ENCODE peak calls at places on chromosomes 13 and 19, in seven cellular contexts. One of them, this sample, is unnamed.
A peak's percentile ranks its signal among the peaks of the same experiment; 100 is the strongest.

GRCh38 chr19:53545271-53546065 is 7.5 kb downstream of the ZNF331 start:
- DNase-seq in K562: no peak
- DNase-seq in PC-3: peak; percentile 98
- DNase-seq in fibroblast of lung: peak; percentile 77
- DNase-seq in PC-9: peak; percentile 86
- DNase-seq in GM23338: peak; percentile 17
- DNase-seq in GM23248: peak; percentile 93
- DNase-seq in this sample: peak; percentile 86

GRCh38 chr13:51844862-51845573 is at the start of gene TMEM272:
- DNase-seq in GM23248: peak; percentile 55
- DNase-seq in K562: peak; percentile 85
- DNase-seq in PC-9: no peak
- DNase-seq in PC-3: peak; percentile 34
- DNase-seq in GM23338: peak; percentile 81
- DNase-seq in fibroblast of lung: peak; percentile 30
- DNase-seq in this sample: no peak

GRCh38 chr19:13110099-13110610 is 6.4 kb downstream of the TRMT1 start:
- DNase-seq in GM23338: no peak
- DNase-seq in K562: no peak
- DNase-seq in GM23248: no peak
- DNase-seq in fibroblast of lung: no peak
- DNase-seq in PC-3: no peak
- DNase-seq in PC-9: no peak
- DNase-seq in this sample: no peak

GRCh38 chr19:18119243-18120105 is 21.9 kb downstream of the MAST3 start:
- DNase-seq in K562: no peak
- DNase-seq in PC-9: no peak
- DNase-seq in PC-3: no peak
- DNase-seq in GM23248: no peak
- DNase-seq in fibroblast of lung: no peak
- DNase-seq in GM23338: peak; percentile 20
- DNase-seq in this sample: no peak

GRCh38 chr13:46751811-46752635 is 44.9 kb downstream of the ESD start:
- DNase-seq in GM23248: peak; percentile 65
- DNase-seq in GM23338: peak; percentile 13
- DNase-seq in PC-3: no peak
- DNase-seq in fibroblast of lung: no peak
- DNase-seq in K562: no peak
- DNase-seq in PC-9: no peak
- DNase-seq in this sample: peak; percentile 60

GRCh38 chr13:18954254-18954653 is 227.4 kb downstream of the TUBA3C start:
- DNase-seq in GM23248: no peak
- DNase-seq in PC-9: no peak
- DNase-seq in PC-3: no peak
- DNase-seq in fibroblast of lung: no peak
- DNase-seq in K562: no peak
- DNase-seq in GM23338: no peak
- DNase-seq in this sample: no peak

GRCh38 chr13:95496485-95496884 is 56.0 kb upstream of the CLDN10 start:
- DNase-seq in GM23248: no peak
- DNase-seq in GM23338: no peak
- DNase-seq in PC-9: no peak
- DNase-seq in PC-3: no peak
- DNase-seq in K562: no peak
- DNase-seq in fibroblast of lung: no peak
- DNase-seq in this sample: no peak

GRCh38 chr13:98557934-98558630 is 18.8 kb downstream of the STK24 start:
- DNase-seq in GM23248: peak; percentile 85
- DNase-seq in PC-9: no peak
- DNase-seq in PC-3: no peak
- DNase-seq in fibroblast of lung: no peak
- DNase-seq in GM23338: no peak
- DNase-seq in K562: no peak
- DNase-seq in this sample: peak; percentile 65

GRCh38 chr19:39943586-39943985 is 9.2 kb upstream of the FCGBP start:
- DNase-seq in PC-3: no peak
- DNase-seq in PC-9: no peak
- DNase-seq in K562: no peak
- DNase-seq in GM23248: no peak
- DNase-seq in GM23338: no peak
- DNase-seq in fibroblast of lung: no peak
- DNase-seq in this sample: no peak

GRCh38 chr19:45768644-45769053 is 403 bp downstream of the SIX5 start:
- DNase-seq in PC-3: no peak
- DNase-seq in fibroblast of lung: peak; percentile 55
- DNase-seq in K562: peak; percentile 38
- DNase-seq in GM23248: peak; percentile 81
- DNase-seq in PC-9: no peak
- DNase-seq in GM23338: peak; percentile 51
- DNase-seq in this sample: no peak

GRCh38 chr13:108060111-108060510 is 155.2 kb downstream of the LIG4 start:
- DNase-seq in GM23338: peak; percentile 65
- DNase-seq in PC-9: no peak
- DNase-seq in fibroblast of lung: no peak
- DNase-seq in PC-3: no peak
- DNase-seq in K562: no peak
- DNase-seq in GM23248: no peak
- DNase-seq in this sample: no peak

GRCh38 chr13:36526897-36527296 is 94.6 kb downstream of the CCNA1 start:
- DNase-seq in PC-3: peak; percentile 26
- DNase-seq in fibroblast of lung: no peak
- DNase-seq in PC-9: no peak
- DNase-seq in GM23248: no peak
- DNase-seq in K562: no peak
- DNase-seq in GM23338: peak; percentile 21
- DNase-seq in this sample: no peak

GRCh38 chr13:41267106-41267505 is 3.7 kb upstream of the MTRF1 start:
- DNase-seq in PC-9: no peak
- DNase-seq in K562: no peak
- DNase-seq in GM23338: no peak
- DNase-seq in GM23248: peak; percentile 10
- DNase-seq in fibroblast of lung: no peak
- DNase-seq in PC-3: no peak
- DNase-seq in this sample: peak; percentile 71

GRCh38 chr19:40702337-40703012 is 12.0 kb upstream of the NUMBL start:
- DNase-seq in GM23248: peak; percentile 24
- DNase-seq in PC-3: peak; percentile 29
- DNase-seq in fibroblast of lung: peak; percentile 30
- DNase-seq in K562: peak; percentile 83
- DNase-seq in PC-9: no peak
- DNase-seq in GM23338: peak; percentile 82
- DNase-seq in this sample: no peak

GRCh38 chr13:84400711-84401110 is 518.4 kb upstream of the SLITRK1 start:
- DNase-seq in fibroblast of lung: peak; percentile 37
- DNase-seq in GM23248: peak; percentile 69
- DNase-seq in PC-3: peak; percentile 74
- DNase-seq in PC-9: no peak
- DNase-seq in GM23338: no peak
- DNase-seq in K562: no peak
- DNase-seq in this sample: peak; percentile 97

GRCh38 chr19:45712699-45713067 is 18.0 kb downstream of the FBXO46 start:
- DNase-seq in K562: no peak
- DNase-seq in PC-3: no peak
- DNase-seq in GM23248: no peak
- DNase-seq in fibroblast of lung: no peak
- DNase-seq in PC-9: no peak
- DNase-seq in GM23338: no peak
- DNase-seq in this sample: no peak

GRCh38 chr19:32480321-32480720 is 74.8 kb downstream of the DPY19L3 start:
- DNase-seq in GM23248: no peak
- DNase-seq in K562: no peak
- DNase-seq in PC-3: no peak
- DNase-seq in fibroblast of lung: no peak
- DNase-seq in PC-9: no peak
- DNase-seq in GM23338: no peak
- DNase-seq in this sample: no peak

GRCh38 chr13:99947666-99948065 is 23.9 kb downstream of the ZIC5 start:
- DNase-seq in GM23248: no peak
- DNase-seq in GM23338: no peak
- DNase-seq in K562: no peak
- DNase-seq in PC-3: no peak
- DNase-seq in fibroblast of lung: no peak
- DNase-seq in PC-9: no peak
- DNase-seq in this sample: no peak

GRCh38 chr13:67966065-67966464 is 735.9 kb upstream of the PCDH9 start:
- DNase-seq in GM23248: no peak
- DNase-seq in PC-3: no peak
- DNase-seq in K562: no peak
- DNase-seq in fibroblast of lung: no peak
- DNase-seq in GM23338: peak; percentile 42
- DNase-seq in PC-9: no peak
- DNase-seq in this sample: peak; percentile 22

GRCh38 chr19:750640-751423 is at the start of gene MISP:
- DNase-seq in GM23338: no peak
- DNase-seq in GM23248: no peak
- DNase-seq in PC-9: peak; percentile 82
- DNase-seq in fibroblast of lung: no peak
- DNase-seq in K562: no peak
- DNase-seq in PC-3: peak; percentile 84
- DNase-seq in this sample: no peak

GRCh38 chr19:40687525-40688016 is 2.9 kb downstream of the NUMBL start:
- DNase-seq in GM23248: peak; percentile 95
- DNase-seq in PC-9: no peak
- DNase-seq in PC-3: no peak
- DNase-seq in GM23338: no peak
- DNase-seq in fibroblast of lung: peak; percentile 96
- DNase-seq in K562: peak; percentile 78
- DNase-seq in this sample: peak; percentile 79

GRCh38 chr13:88051746-88052482 is 380.7 kb downstream of the SLITRK5 start:
- DNase-seq in fibroblast of lung: no peak
- DNase-seq in GM23248: no peak
- DNase-seq in GM23338: peak; percentile 2
- DNase-seq in K562: no peak
- DNase-seq in PC-3: no peak
- DNase-seq in PC-9: no peak
- DNase-seq in this sample: no peak

GRCh38 chr13:67932991-67933390 is 702.9 kb upstream of the PCDH9 start:
- DNase-seq in GM23248: no peak
- DNase-seq in fibroblast of lung: no peak
- DNase-seq in K562: no peak
- DNase-seq in GM23338: no peak
- DNase-seq in PC-3: peak; percentile 19
- DNase-seq in PC-9: no peak
- DNase-seq in this sample: no peak

GRCh38 chr13:34863360-34864135 is 78.5 kb upstream of the NBEA start:
- DNase-seq in fibroblast of lung: peak; percentile 74
- DNase-seq in GM23248: peak; percentile 91
- DNase-seq in K562: no peak
- DNase-seq in PC-9: peak; percentile 98
- DNase-seq in GM23338: no peak
- DNase-seq in PC-3: peak; percentile 88
- DNase-seq in this sample: peak; percentile 95

GRCh38 chr19:1513492-1514294 is 874 bp upstream of the ADAMTSL5 start:
- DNase-seq in fibroblast of lung: peak; percentile 42
- DNase-seq in PC-9: no peak
- DNase-seq in PC-3: peak; percentile 62
- DNase-seq in K562: peak; percentile 83
- DNase-seq in GM23338: peak; percentile 63
- DNase-seq in GM23248: peak; percentile 86
- DNase-seq in this sample: no peak

GRCh38 chr13:97142452-97142851 is 79.7 kb upstream of the MBNL2 start:
- DNase-seq in GM23338: peak; percentile 56
- DNase-seq in K562: peak; percentile 34
- DNase-seq in GM23248: peak; percentile 63
- DNase-seq in PC-9: peak; percentile 75
- DNase-seq in PC-3: no peak
- DNase-seq in fibroblast of lung: no peak
- DNase-seq in this sample: no peak
- H3K4me3 ChIP-seq in GM23338: no peak overlapping the region
- H3K4me3 ChIP-seq in K562: peak overlapping the region; percentile 10
- H3K4me3 ChIP-seq in GM23248: peak overlapping the region; percentile 63
- H3K4me3 ChIP-seq in PC-9: peak overlapping the region; percentile 62
- H3K4me3 ChIP-seq in PC-3: no peak overlapping the region
- H3K4me3 ChIP-seq in fibroblast of lung: no peak overlapping the region
- H3K4me3 ChIP-seq in this sample: no peak overlapping the region

GRCh38 chr13:97248243-97248642 is 26.1 kb downstream of the MBNL2 start:
- DNase-seq in GM23248: no peak
- DNase-seq in K562: no peak
- DNase-seq in fibroblast of lung: no peak
- DNase-seq in PC-3: no peak
- DNase-seq in GM23338: no peak
- DNase-seq in PC-9: no peak
- DNase-seq in this sample: no peak
- H3K4me1 ChIP-seq in GM23248: peaks cover 66% of the 10 kb centered on the region
- H3K4me1 ChIP-seq in K562: peaks cover 13% of the 10 kb centered on the region
- H3K4me1 ChIP-seq in fibroblast of lung: peaks cover 15% of the 10 kb centered on the region
- H3K4me1 ChIP-seq in PC-3: peaks cover 4% of the 10 kb centered on the region
- H3K4me1 ChIP-seq in GM23338: peaks cover 20% of the 10 kb centered on the region
- H3K4me1 ChIP-seq in PC-9: peaks cover 29% of the 10 kb centered on the region
- H3K4me1 ChIP-seq in this sample: peaks cover 10% of the 10 kb centered on the region

GRCh38 chr19:19262190-19263057 is 10.7 kb downstream of the TM6SF2 start:
- DNase-seq in PC-9: no peak
- DNase-seq in PC-3: no peak
- DNase-seq in GM23248: peak; percentile 14
- DNase-seq in K562: no peak
- DNase-seq in GM23338: peak; percentile 82
- DNase-seq in fibroblast of lung: no peak
- DNase-seq in this sample: no peak
- TF ChIP-seq EZH2 in PC-9: no peak
- TF ChIP-seq EZH2 in PC-3: no peak
- TF ChIP-seq EZH2 in GM23248: peak; percentile 82
- TF ChIP-seq EZH2 in K562: no peak
- TF ChIP-seq EZH2 in GM23338: no peak
- TF ChIP-seq EZH2 in fibroblast of lung: peak; percentile 92
- TF ChIP-seq EZH2 in this sample: peak; percentile 66

DNA sequence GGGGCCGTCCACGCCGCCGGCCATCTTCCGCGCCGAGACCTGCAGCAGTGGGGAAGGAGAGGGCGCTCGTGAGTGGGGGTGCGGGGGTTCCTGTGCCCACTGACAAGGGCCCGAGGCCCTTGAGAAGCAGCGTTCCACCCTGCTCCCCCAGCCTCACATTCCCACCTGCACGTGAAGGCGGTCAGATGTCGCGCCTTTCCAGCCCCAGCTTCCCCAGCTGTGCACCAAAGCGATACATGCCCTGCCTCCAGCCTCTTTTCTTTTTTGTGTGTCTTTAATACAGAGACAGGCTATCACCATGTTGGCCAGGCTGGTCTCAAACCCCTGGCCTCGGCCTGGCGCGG is 11.5 kb downstream of the ZBTB7A start:
- DNase-seq in fibroblast of lung: no peak
- DNase-seq in GM23248: no peak
- DNase-seq in PC-9: no peak
- DNase-seq in PC-3: no peak
- DNase-seq in GM23338: no peak
- DNase-seq in K562: no peak
- DNase-seq in this sample: no peak
- H3K4me3 ChIP-seq in fibroblast of lung: no peak overlapping the region
- H3K4me3 ChIP-seq in GM23248: no peak overlapping the region
- H3K4me3 ChIP-seq in PC-9: no peak overlapping the region
- H3K4me3 ChIP-seq in PC-3: no peak overlapping the region
- H3K4me3 ChIP-seq in GM23338: no peak overlapping the region
- H3K4me3 ChIP-seq in K562: no peak overlapping the region
- H3K4me3 ChIP-seq in this sample: no peak overlapping the region

This sample was measured in astrocyte.